ENCODE peak calls at places on chromosomes 4 and X, in eight cellular contexts. L, N, I, R, Q, A, K and P are unnamed samples.

GRCh38 chrX:72003811-72004750 is 93.4 kb downstream of the NHSL2 start:
- DNase-seq in L (no peak), N (no peak), I (no peak), R (no peak), Q (no peak), A (no peak), K (no peak), P (peak; percentile 35)

GRCh38 chr4:182449960-182450359 is 206.8 kb downstream of the TENM3 start:
- DNase-seq in L (peak; percentile 60), N (no peak), I (no peak), R (no peak), Q (no peak), A (no peak), K (no peak), P (no peak)

GRCh38 chr4:178598672-178599071 is 1156.4 kb upstream of the AGA start:
- DNase-seq in L (no peak), N (no peak), I (no peak), R (no peak), Q (no peak), A (no peak), K (no peak), P (no peak)

GRCh38 chrX:42396136-42396535 is 381.8 kb downstream of the PPP1R2C start:
- DNase-seq in L (no peak), N (no peak), I (no peak), R (no peak), Q (no peak), A (no peak), K (no peak), P (no peak)

GRCh38 chrX:21972721-21973120 is 32.2 kb downstream of the SMS start:
- DNase-seq in L (no peak), N (no peak), I (no peak), R (peak; percentile 7), Q (no peak), A (peak; percentile 7), K (peak; percentile 21), P (no peak)

GRCh38 chrX:131830400-131831184 is 192.5 kb upstream of the STK26 start:
- DNase-seq in L (peak; percentile 98), N (peak; percentile 82), I (peak; percentile 18), R (peak; percentile 36), Q (no peak), A (no peak), K (peak; percentile 92), P (peak; percentile 40)

GRCh38 chr4:177573487-177573886 is 131.2 kb upstream of the AGA start:
- DNase-seq in L (no peak), N (no peak), I (peak; percentile 65), R (no peak), Q (no peak), A (no peak), K (peak; percentile 75), P (no peak)

GRCh38 chr4:182207806-182208483 is 35.3 kb upstream of the TENM3 start:
- DNase-seq in L (peak; percentile 98), N (no peak), I (peak; percentile 81), R (no peak), Q (no peak), A (no peak), K (peak; percentile 64), P (no peak)

GRCh38 chr4:70628444-70628843 is at the start of gene ENAM:
- DNase-seq in L (no peak), N (no peak), I (no peak), R (no peak), Q (no peak), A (no peak), K (no peak), P (no peak)

GRCh38 chr4:77593993-77594392 is 11.6 kb upstream of the CXCL13 start:
- DNase-seq in L (no peak), N (no peak), I (peak; percentile 39), R (no peak), Q (no peak), A (no peak), K (no peak), P (no peak)

GRCh38 chrX:71533514-71533849 is 578 bp downstream of the OGT start:
- DNase-seq in L (no peak), N (no peak), I (no peak), R (no peak), Q (no peak), A (no peak), K (no peak), P (no peak)

GRCh38 chr4:7630559-7631287 is 196.0 kb upstream of the PSAPL1 start:
- DNase-seq in L (no peak), N (no peak), I (peak; percentile 16), R (no peak), Q (no peak), A (no peak), K (peak; percentile 69), P (peak; percentile 85)

GRCh38 chrX:19956923-19957322 is 33.9 kb downstream of the BCLAF3 start:
- DNase-seq in L (no peak), N (no peak), I (no peak), R (no peak), Q (no peak), A (no peak), K (no peak), P (peak; percentile 14)

GRCh38 chr4:3423952-3424351 is 17.8 kb upstream of the HGFAC start:
- DNase-seq in L (no peak), N (no peak), I (no peak), R (no peak), Q (no peak), A (no peak), K (no peak), P (no peak)

GRCh38 chr4:150769235-150769634 is 187.3 kb downstream of the MAB21L2 start:
- DNase-seq in L (no peak), N (no peak), I (peak; percentile 48), R (no peak), Q (no peak), A (no peak), K (peak; percentile 69), P (no peak)

GRCh38 chr4:156242390-156242789 is 288.7 kb upstream of the CTSO start:
- DNase-seq in L (no peak), N (no peak), I (no peak), R (no peak), Q (no peak), A (no peak), K (no peak), P (no peak)

GRCh38 chrX:17591741-17592110 is 145.6 kb upstream of the SCML1 start:
- DNase-seq in L (no peak), N (no peak), I (peak; percentile 32), R (no peak), Q (no peak), A (no peak), K (no peak), P (no peak)

GRCh38 chr4:69058410-69059059 is 37.7 kb upstream of the UGT2B7 start:
- DNase-seq in L (no peak), N (no peak), I (no peak), R (no peak), Q (no peak), A (no peak), K (no peak), P (no peak)

GRCh38 chrX:40922307-40922706 is 162.9 kb upstream of the USP9X start:
- DNase-seq in L (peak; percentile 65), N (no peak), I (no peak), R (no peak), Q (no peak), A (no peak), K (peak; percentile 79), P (no peak)

GRCh38 chr4:173273956-173274355 is 60.2 kb downstream of the HMGB2 start:
- DNase-seq in L (no peak), N (no peak), I (no peak), R (no peak), Q (no peak), A (no peak), K (no peak), P (no peak)

GRCh38 chrX:112759512-112759911 is 79.8 kb upstream of the LHFPL1 start:
- DNase-seq in L (no peak), N (no peak), I (peak; percentile 37), R (no peak), Q (no peak), A (no peak), K (no peak), P (no peak)

GRCh38 chrX:8815460-8816065 is 14.4 kb upstream of the FAM9A start:
- DNase-seq in L (peak; percentile 12), N (no peak), I (no peak), R (no peak), Q (no peak), A (no peak), K (peak; percentile 51), P (no peak)

GRCh38 chr4:168585168-168586091 is 88.6 kb downstream of the PALLD start:
- DNase-seq in L (peak; percentile 83), N (peak; percentile 70), I (no peak), R (peak; percentile 7), Q (no peak), A (no peak), K (peak; percentile 12), P (peak; percentile 78)

GRCh38 chr4:1571165-1571908 is 112.8 kb downstream of the FAM53A start:
- DNase-seq in L (no peak), N (no peak), I (no peak), R (no peak), Q (no peak), A (peak; percentile 2), K (no peak), P (no peak)

GRCh38 chr4:2284934-2285664 is 23.2 kb upstream of the MXD4 start:
- DNase-seq in L (no peak), N (no peak), I (peak; percentile 32), R (no peak), Q (no peak), A (no peak), K (peak; percentile 25), P (no peak)

GRCh38 chr4:155529197-155529596 is 137.5 kb upstream of the GUCY1A1 start:
- DNase-seq in L (no peak), N (no peak), I (no peak), R (no peak), Q (no peak), A (no peak), K (no peak), P (no peak)

GRCh38 chr4:1727117-1728031 is 6.1 kb downstream of the TACC3 start:
- DNase-seq in L (no peak), N (no peak), I (peak; percentile 82), R (no peak), Q (no peak), A (no peak), K (no peak), P (peak; percentile 83)

GRCh38 chrX:49754238-49754857 is 58.6 kb upstream of the PAGE1 start:
- DNase-seq in L (peak; percentile 60), N (peak; percentile 43), I (no peak), R (peak; percentile 18), Q (no peak), A (peak; percentile 17), K (peak; percentile 51), P (peak; percentile 13)

GRCh38 chr4:10803944-10804343 is 119.4 kb upstream of the CLNK start:
- DNase-seq in L (no peak), N (no peak), I (no peak), R (no peak), Q (no peak), A (no peak), K (no peak), P (no peak)

GRCh38 chr4:23923840-23924239 is 34.0 kb upstream of the PPARGC1A start:
- DNase-seq in L (no peak), N (no peak), I (no peak), R (no peak), Q (no peak), A (no peak), K (no peak), P (no peak)

GRCh38 chrX:26083093-26083492 is 55.0 kb upstream of the MAGEB18 start:
- DNase-seq in L (no peak), N (no peak), I (no peak), R (no peak), Q (no peak), A (no peak), K (no peak), P (no peak)

GRCh38 chr4:122450847-122451246 is 5.7 kb downstream of the IL2 start:
- DNase-seq in L (peak; percentile 24), N (no peak), I (no peak), R (no peak), Q (no peak), A (no peak), K (peak; percentile 32), P (no peak)

GRCh38 chrX:4851534-4851933 is 1138.1 kb upstream of the PRKX start:
- DNase-seq in L (no peak), N (no peak), I (no peak), R (no peak), Q (no peak), A (no peak), K (no peak), P (no peak)

GRCh38 chrX:39654183-39654925 is 443.4 kb downstream of the BCOR start:
- DNase-seq in L (peak; percentile 45), N (no peak), I (no peak), R (no peak), Q (no peak), A (no peak), K (no peak), P (no peak)